ENCODE peak calls at places on chromosome 18, in six cellular contexts. K is osteocyte; X is GM13976; Z is AG10803; B is CD4-positive, alpha-beta T cell; Q is HFF-Myc. Y is an unnamed sample.

GRCh38 chr18:51266736-51267135 is 69.3 kb upstream of the MEX3C start:
- DNase-seq in K (no peak), X (peak), Z (no peak), B (no peak), Q (no peak), Y (peak)

GRCh38 chr18:77129150-77129551 is 3.4 kb downstream of the MBP start:
- DNase-seq in K (no peak), X (no peak), Z (peak), B (no peak), Q (no peak), Y (no peak)

GRCh38 chr18:62881509-62882016 is 166.2 kb downstream of the PHLPP1 start:
- DNase-seq in K (no peak), X (peak), Z (peak), B (no peak), Q (peak), Y (no peak)

GRCh38 chr18:5309888-5310470 is 14.5 kb upstream of the ZBTB14 start:
- DNase-seq in K (no peak), X (peak), Z (peak), B (peak), Q (no peak), Y (peak)

GRCh38 chr18:76209597-76209996 is 285.4 kb downstream of the ZNF516 start:
- DNase-seq in K (no peak), X (no peak), Z (peak), B (no peak), Q (peak), Y (no peak)

GRCh38 chr18:29307231-29307630 is 1130.3 kb upstream of the CDH2 start:
- DNase-seq in K (no peak), X (no peak), Z (no peak), B (no peak), Q (no peak), Y (no peak)

GRCh38 chr18:76502551-76502950 is 7.5 kb upstream of the ZNF516 start:
- DNase-seq in K (no peak), X (no peak), Z (no peak), B (no peak), Q (no peak), Y (no peak)

GRCh38 chr18:8106603-8107002 is 502.6 kb upstream of the RAB12 start:
- DNase-seq in K (no peak), X (no peak), Z (no peak), B (no peak), Q (no peak), Y (no peak)

GRCh38 chr18:79853303-79853992 is 55.7 kb downstream of the KCNG2 start:
- DNase-seq in K (peak), X (peak), Z (no peak), B (no peak), Q (no peak), Y (no peak)

GRCh38 chr18:78701753-78702409 is 277.7 kb upstream of the SALL3 start:
- DNase-seq in K (no peak), X (no peak), Z (no peak), B (no peak), Q (no peak), Y (no peak)

GRCh38 chr18:49500136-49500921 is 13.3 kb upstream of the C18orf32 start:
- DNase-seq in K (no peak), X (no peak), Z (no peak), B (no peak), Q (no peak), Y (no peak)
- TF ChIP-seq CTCF in K (no peak), X (no peak), Z (no peak), B (no peak), Q (no peak), Y (no peak)

GRCh38 chr18:74063023-74063422 is 84.6 kb downstream of the FBXO15 start:
- DNase-seq in K (no peak), X (no peak), Z (no peak), B (peak), Q (no peak), Y (no peak)
- TF ChIP-seq CTCF in K (no peak), X (no peak), Z (no peak), B (no peak), Q (no peak), Y (peak)

GRCh38 chr18:10736984-10737383 is 211.2 kb downstream of the NAPG start:
- DNase-seq in K (no peak), X (no peak), Z (no peak), B (no peak), Q (no peak), Y (no peak)

GRCh38 chr18:10727477-10727876 is 201.7 kb downstream of the NAPG start:
- DNase-seq in K (no peak), X (no peak), Z (peak), B (no peak), Q (no peak), Y (no peak)

GRCh38 chr18:10732990-10733389 is 207.2 kb downstream of the NAPG start:
- DNase-seq in K (no peak), X (no peak), Z (no peak), B (no peak), Q (no peak), Y (no peak)
- TF ChIP-seq CTCF in K (no peak), X (no peak), Z (no peak), B (no peak), Q (no peak), Y (no peak)

GRCh38 chr18:3661121-3661520 is 211.1 kb downstream of the TGIF1 start:
- DNase-seq in K (no peak), X (no peak), Z (no peak), B (no peak), Q (no peak), Y (no peak)

GRCh38 chr18:3663870-3664512 is 214.0 kb downstream of the TGIF1 start:
- DNase-seq in K (no peak), X (no peak), Z (no peak), B (no peak), Q (no peak), Y (no peak)

GRCh38 chr18:3661989-3662388 is 212.0 kb downstream of the TGIF1 start:
- DNase-seq in K (no peak), X (no peak), Z (no peak), B (no peak), Q (no peak), Y (no peak)

GRCh38 chr18:3658529-3658928 is 208.6 kb downstream of the TGIF1 start:
- DNase-seq in K (no peak), X (no peak), Z (no peak), B (no peak), Q (no peak), Y (no peak)

DNA sequence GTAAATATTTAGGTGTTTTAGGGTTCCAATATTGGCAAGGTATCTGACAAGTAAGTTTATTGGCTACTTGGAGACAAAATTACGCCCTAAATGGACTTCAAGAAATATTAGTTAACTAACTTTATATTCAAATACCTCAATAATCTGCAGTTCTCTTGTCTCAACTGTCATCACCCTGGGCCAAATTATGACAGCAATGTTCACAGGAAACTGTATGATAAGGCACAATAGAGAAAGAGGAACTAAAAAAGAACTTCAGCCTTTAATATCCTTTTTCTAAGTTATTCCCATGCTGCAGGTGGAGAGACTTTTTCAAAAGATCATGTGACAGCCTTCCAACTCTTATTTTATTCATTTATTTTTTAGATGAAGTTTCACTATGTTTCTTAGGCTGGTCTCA is 210.7 kb downstream of the TGIF1 start:
- DNase-seq in K (no peak), X (no peak), Z (no peak), B (no peak), Q (no peak), Y (no peak)
- TF ChIP-seq CTCF in K (no peak), X (no peak), Z (no peak), B (no peak), Q (no peak), Y (no peak)

DNA sequence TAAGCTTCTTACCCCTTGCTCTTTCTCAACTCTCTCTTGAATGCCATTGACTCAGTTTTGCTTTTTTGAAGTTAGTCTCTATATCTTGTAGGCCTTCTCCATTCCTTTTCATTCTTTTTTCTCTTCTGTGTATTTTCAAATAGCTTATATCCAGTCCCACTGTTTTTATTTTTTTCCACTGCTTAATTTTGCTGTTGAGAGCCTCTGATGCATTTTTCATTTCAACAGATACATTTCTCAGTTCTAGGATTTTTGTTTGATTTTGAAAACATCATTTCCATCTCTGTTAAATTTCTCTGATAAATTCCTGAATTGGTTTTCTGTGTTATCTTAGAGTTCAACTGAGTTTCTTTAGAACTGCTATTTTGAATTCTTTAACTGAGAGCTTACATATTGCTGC is 45.9 kb downstream of the MIB1 start:
- DNase-seq in K (no peak), X (no peak), Z (no peak), B (no peak), Q (no peak), Y (no peak)
- TF ChIP-seq CTCF in K (no peak), X (no peak), Z (no peak), B (no peak), Q (no peak), Y (no peak)

GRCh38 chr18:52486052-52486451 is 146.1 kb downstream of the DCC start:
- DNase-seq in K (no peak), X (no peak), Z (no peak), B (no peak), Q (no peak), Y (no peak)

GRCh38 chr18:52481116-52481515 is 141.1 kb downstream of the DCC start:
- DNase-seq in K (no peak), X (no peak), Z (no peak), B (no peak), Q (no peak), Y (no peak)

DNA sequence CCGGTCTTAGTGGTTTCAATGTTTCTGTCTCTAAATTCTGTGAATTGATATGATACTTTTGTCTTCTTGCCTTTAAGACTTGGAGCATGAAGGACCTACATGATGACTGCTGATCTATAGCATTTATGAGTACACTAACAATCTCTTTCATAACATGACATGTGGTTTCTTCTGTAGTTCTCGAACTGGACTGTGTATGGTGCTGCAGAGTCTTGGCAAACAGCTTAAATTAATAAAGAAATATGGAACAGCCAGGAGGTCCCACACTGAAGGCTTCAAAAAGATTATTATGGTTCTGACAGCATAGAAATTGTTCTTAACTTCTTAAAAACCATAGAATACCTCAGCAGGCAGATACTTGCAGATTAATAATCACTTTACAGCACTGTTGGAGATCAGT is 145.0 kb downstream of the DCC start:
- DNase-seq in K (no peak), X (no peak), Z (no peak), B (no peak), Q (no peak), Y (no peak)
- TF ChIP-seq CTCF in K (no peak), X (no peak), Z (no peak), B (no peak), Q (no peak), Y (no peak)

DNA sequence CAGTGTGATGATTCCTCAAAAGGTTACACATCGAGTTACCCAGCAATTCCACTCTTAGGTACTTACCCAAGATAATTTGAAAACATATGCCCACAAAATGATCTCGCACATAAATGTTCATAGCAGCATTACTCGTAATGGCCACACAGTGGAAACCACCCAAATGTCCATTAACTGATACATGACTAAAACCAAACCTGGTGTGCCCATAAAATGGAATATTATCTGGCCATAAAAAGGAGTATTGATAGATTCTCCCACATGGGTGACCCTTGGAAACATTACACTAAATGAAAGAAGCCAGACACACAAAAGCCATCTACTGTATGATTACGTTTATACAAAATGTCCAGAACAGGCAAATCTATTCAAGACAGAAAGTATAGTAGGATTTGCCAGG is 70.4 kb downstream of the ALPK2 start:
- DNase-seq in K (no peak), X (no peak), Z (no peak), B (no peak), Q (no peak), Y (no peak)
- TF ChIP-seq CTCF in K (no peak), X (no peak), Z (no peak), B (no peak), Q (no peak), Y (no peak)

DNA sequence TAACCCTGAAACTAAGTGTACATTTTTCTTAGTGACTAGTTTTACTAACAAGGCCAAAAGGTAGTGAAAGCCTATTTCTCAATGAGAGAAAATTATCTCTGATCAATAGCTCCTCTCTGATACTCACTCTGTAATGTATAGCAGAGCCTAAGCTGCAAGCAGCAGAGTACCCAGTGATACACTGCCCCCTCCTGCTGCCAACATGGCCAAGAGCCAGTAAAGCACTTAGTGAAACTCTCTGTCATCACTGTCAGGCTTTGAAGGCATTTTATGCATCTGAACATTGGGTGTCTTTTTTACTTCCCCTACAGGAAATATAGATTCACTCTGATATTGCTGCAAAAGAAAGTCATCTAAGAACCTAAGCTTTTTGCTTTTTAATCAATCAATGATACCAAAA is 784.1 kb upstream of the CDH7 start:
- DNase-seq in K (no peak), X (no peak), Z (no peak), B (no peak), Q (no peak), Y (no peak)
- TF ChIP-seq CTCF in K (no peak), X (no peak), Z (no peak), B (no peak), Q (no peak), Y (no peak)

DNA sequence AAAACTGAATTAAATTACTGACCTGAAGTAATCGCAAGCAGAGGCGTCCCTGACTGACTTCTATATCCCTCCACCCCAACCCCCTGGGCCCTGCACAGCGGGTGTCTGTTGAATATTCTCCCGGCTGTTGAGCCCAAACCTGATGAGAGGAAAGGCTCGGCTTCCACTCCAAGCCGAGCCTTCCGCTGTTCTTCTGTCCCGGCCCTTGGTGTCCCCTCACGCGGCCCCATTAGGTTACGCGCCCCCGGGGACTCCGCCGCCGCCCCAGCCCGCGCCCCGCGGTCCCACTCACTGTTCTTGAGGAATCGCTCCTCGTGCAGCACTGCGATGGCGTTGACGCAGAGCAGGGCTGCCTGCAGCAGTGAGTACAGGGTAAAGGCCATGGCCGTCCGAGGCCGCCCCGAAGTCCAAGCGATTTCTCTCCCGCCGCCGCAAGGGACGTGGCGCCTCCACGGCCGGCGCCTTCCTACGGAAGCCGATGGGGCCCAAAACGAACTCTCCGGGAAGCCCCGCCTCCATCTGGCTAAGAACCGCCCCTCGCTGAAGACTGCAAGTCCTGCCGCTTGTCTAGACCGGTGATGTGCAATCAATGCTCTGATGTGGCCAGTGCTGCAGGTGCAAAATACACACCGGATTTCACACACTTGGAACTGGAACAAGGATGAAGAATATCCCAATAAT is at the start of gene IER3IP1:
- DNase-seq in K (peak), X (peak), Z (peak), B (peak), Q (peak), Y (peak)
- TF ChIP-seq CTCF in K (peak), X (no peak), Z (peak), B (no peak), Q (no peak), Y (peak)

Y was measured in GM06990.